ENCODE peak calls at places on chromosomes 1 and 21, in eight cellular contexts. H is neural crest cell; T is CD4-positive, alpha-beta T cell; G is Panc1; X is heart right ventricle; P is HFF-Myc; E is endodermal cell; U is fibroblast of the aortic adventitia. W is an unnamed sample.

GRCh38 chr1:27635410-27636142 is 591 bp upstream of the FGR start:
- DNase-seq in X (no peak), U (no peak), P (no peak), T (no peak), G (no peak), E (peak), H (no peak), W (no peak)

GRCh38 chr1:54982739-54983138 is 2.3 kb downstream of the TMEM61 start:
- DNase-seq in X (no peak), H (no peak), T (no peak), E (peak), P (no peak), U (no peak), G (no peak), W (no peak)

GRCh38 chr1:155929057-155929456 is 5.2 kb downstream of the KHDC4 start:
- DNase-seq in H (no peak), U (peak), E (no peak), T (no peak), G (no peak), P (no peak), X (no peak), W (no peak)

GRCh38 chr1:232626452-232626851 is 3.5 kb downstream of the SIPA1L2 start:
- DNase-seq in U (peak), X (no peak), T (no peak), P (no peak), E (no peak), G (no peak), H (no peak), W (no peak)

GRCh38 chr1:6653651-6654290 is 29.1 kb downstream of the THAP3 start:
- DNase-seq in G (no peak), H (no peak), T (no peak), P (no peak), E (no peak), X (no peak), U (no peak), W (no peak)

GRCh38 chr1:72568113-72568512 is 285.8 kb upstream of the NEGR1 start:
- DNase-seq in H (no peak), T (no peak), U (no peak), E (no peak), G (no peak), X (no peak), P (no peak), W (no peak)

GRCh38 chr1:23184203-23184602 is 15.5 kb upstream of the LUZP1 start:
- DNase-seq in H (no peak), P (no peak), G (no peak), E (no peak), U (no peak), X (no peak), T (no peak), W (no peak)

GRCh38 chr1:227317541-227318002 is 720 bp downstream of the CDC42BPA start:
- DNase-seq in E (peak), T (no peak), G (no peak), H (peak), P (no peak), U (peak), X (peak), W (peak)

GRCh38 chr1:18530567-18531502 is 50.1 kb downstream of the KLHDC7A start:
- DNase-seq in T (no peak), E (peak), U (no peak), P (no peak), G (peak), H (no peak), X (no peak), W (no peak)

GRCh38 chr1:61119085-61119484 is 36.7 kb downstream of the NFIA start:
- DNase-seq in U (no peak), P (no peak), G (no peak), X (no peak), T (no peak), E (no peak), H (no peak), W (no peak)

DNA sequence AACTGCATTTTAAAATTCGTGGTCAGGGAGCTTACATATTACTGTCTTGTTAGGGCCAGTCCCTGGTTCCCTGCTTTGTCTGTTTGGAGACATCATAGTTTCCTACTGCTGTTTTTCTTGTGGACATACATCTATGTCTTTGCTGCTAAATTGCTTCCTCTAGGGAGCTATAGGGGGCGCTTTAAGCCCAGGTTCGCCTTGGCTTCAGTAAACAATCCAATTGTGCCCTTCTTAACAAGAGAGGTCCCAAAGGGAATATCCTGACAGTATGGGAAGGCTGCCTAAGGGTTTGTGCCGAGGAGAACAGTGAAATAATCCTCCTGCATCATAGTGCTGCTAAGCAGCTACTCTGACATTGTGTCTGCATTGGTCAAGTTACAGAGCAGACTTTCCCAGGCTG is 112.5 kb downstream of the USH2A start:
- DNase-seq in H (peak), X (peak), P (peak), U (peak), T (no peak), E (peak), G (no peak), W (peak)
- TF ChIP-seq CTCF in H (peak), X (peak), P (peak), U (peak), T (no peak), E (peak), G (peak), W (peak)

GRCh38 chr1:101820080-101820479 is 176.6 kb downstream of the OLFM3 start:
- DNase-seq in X (peak), U (peak), E (peak), T (no peak), G (no peak), P (no peak), H (no peak), W (no peak)
- TF ChIP-seq CTCF in X (peak), U (peak), E (peak), T (no peak), G (peak), P (no peak), H (peak), W (peak)

DNA sequence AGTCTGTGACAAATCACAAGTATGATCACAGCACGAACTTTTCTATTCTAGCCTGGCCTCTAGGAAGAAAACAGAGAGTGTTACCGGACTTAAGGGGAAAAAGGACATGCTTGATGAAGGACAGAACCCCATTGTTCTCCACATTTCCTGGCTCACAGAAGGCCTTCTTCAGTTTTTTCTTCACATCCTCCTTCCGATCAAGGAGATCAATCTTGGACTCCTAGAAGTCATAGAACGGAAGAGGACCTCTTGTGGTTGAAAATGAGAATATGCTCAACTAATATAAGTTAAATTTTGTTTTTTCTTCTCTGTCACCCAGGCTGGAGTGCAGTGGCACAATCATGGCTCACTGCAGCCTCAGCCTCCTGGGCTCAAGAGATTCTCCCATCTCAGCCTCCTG is 30.3 kb downstream of the YARS1 start:
- DNase-seq in T (no peak), P (no peak), E (no peak), G (no peak), H (no peak), U (peak), X (no peak), W (no peak)
- TF ChIP-seq CTCF in T (no peak), P (no peak), E (peak), G (no peak), H (peak), U (peak), X (peak), W (peak)

DNA sequence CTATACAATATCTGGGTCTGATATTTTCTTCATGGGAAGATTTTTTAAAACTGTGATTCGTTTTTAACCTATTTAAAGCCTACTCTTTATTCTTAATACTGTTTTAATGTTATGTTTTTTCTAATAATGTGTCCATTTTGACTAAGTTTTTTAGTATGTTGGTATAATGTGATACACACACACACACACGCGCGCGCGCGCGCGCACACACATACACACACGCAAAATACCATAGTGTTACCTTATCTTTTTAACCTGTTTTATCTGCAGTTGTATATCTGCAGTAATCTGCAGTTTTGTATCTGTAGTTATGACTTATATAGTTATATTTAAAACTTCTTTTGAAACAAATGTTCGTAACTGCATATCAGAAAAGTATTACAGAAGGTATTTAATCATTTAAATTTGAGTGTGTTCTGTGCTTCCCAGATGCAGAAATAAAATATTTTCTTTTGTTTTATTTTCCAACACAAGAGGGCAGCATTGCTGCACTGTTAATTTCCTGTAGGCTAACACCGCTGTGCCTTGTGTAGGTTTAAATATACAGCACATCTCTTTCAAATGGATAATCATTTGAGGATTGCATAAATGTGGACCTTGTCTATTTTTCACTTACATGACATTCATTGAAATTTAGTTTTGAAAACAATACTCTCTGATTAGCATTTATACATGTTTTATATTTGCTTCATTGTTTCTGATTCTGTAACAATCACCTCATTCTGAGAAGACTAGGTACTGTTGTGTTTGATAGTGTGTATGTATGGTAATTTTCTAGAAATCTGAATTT is 166.1 kb downstream of the PDE4B start:
- DNase-seq in X (no peak), U (peak), P (peak), E (no peak), H (peak), T (no peak), G (peak), W (peak)
- TF ChIP-seq CTCF in X (peak), U (peak), P (peak), E (peak), H (peak), T (peak), G (peak), W (peak)

GRCh38 chr1:201941420-201942128 is 4.8 kb downstream of the LMOD1 start:
- DNase-seq in E (peak), X (no peak), U (no peak), H (peak), P (no peak), T (no peak), G (no peak), W (peak)
- TF ChIP-seq CTCF in E (peak), X (no peak), U (no peak), H (no peak), P (no peak), T (no peak), G (no peak), W (no peak)

GRCh38 chr21:44067011-44067839 is 40.0 kb upstream of the PWP2 start:
- DNase-seq in T (no peak), X (no peak), E (no peak), H (no peak), G (no peak), U (no peak), P (no peak), W (no peak)
- TF ChIP-seq CTCF in T (no peak), X (no peak), E (no peak), H (no peak), G (no peak), U (no peak), P (no peak), W (no peak)

GRCh38 chr1:37432636-37433035 is 41.7 kb upstream of the ZC3H12A start:
- DNase-seq in U (no peak), X (no peak), T (no peak), E (no peak), P (no peak), H (no peak), G (no peak), W (no peak)

GRCh38 chr1:37433171-37433570 is 41.2 kb upstream of the ZC3H12A start:
- DNase-seq in P (no peak), X (no peak), T (no peak), G (no peak), U (no peak), H (no peak), E (no peak), W (no peak)

GRCh38 chr1:37438037-37438970 is 36.1 kb upstream of the ZC3H12A start:
- DNase-seq in E (no peak), H (no peak), U (no peak), X (no peak), P (no peak), T (no peak), G (no peak), W (no peak)

GRCh38 chr1:37437058-37437457 is 37.3 kb upstream of the ZC3H12A start:
- DNase-seq in X (no peak), P (no peak), H (no peak), U (no peak), T (no peak), E (no peak), G (no peak), W (no peak)

DNA sequence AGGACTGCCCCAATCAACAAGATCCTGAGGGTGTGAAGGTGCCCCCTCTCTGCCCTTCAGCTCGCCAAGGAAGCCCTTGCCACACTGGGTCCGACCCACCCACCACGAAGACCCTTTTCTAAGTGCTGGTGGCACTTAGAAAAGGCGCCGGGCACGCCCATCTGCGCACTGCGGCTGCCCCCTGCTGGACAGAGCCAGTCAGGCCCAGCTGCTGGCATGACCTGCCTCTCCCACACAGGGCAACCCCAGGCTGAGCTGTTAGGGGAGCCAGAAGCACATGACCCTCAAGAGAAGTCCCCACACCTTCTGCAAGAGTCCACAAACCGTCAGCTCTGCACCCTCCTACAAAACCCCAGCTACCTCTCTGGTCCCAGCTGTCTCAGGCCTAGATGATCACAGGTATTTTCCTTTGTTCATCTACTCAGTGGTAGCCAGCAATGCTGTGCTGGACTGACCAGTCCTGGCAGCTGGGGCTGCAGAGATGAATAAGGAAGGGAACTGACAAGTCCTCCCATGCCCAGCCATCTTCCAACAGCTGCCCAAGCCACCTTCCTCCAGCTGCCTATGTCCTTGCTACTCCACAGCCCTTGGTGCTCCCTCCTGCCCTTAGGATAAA is 40.0 kb upstream of the ZC3H12A start:
- DNase-seq in G (peak), P (no peak), T (peak), E (peak), X (peak), H (peak), U (peak), W (peak)
- TF ChIP-seq CTCF in G (peak), P (peak), T (peak), E (peak), X (peak), H (peak), U (peak), W (peak)

GRCh38 chr1:70112838-70113237 is 92.5 kb downstream of the LRRC40 start:
- DNase-seq in P (no peak), X (no peak), G (no peak), T (no peak), U (no peak), H (no peak), E (peak), W (no peak)
- TF ChIP-seq CTCF in P (peak), X (no peak), G (peak), T (no peak), U (no peak), H (no peak), E (peak), W (no peak)

GRCh38 chr1:93798301-93798700 is 80.7 kb downstream of the DNTTIP2 start:
- DNase-seq in E (peak), X (no peak), P (peak), T (no peak), G (no peak), H (no peak), U (peak), W (no peak)
- TF ChIP-seq CTCF in E (no peak), X (no peak), P (no peak), T (no peak), G (no peak), H (no peak), U (no peak), W (no peak)

DNA sequence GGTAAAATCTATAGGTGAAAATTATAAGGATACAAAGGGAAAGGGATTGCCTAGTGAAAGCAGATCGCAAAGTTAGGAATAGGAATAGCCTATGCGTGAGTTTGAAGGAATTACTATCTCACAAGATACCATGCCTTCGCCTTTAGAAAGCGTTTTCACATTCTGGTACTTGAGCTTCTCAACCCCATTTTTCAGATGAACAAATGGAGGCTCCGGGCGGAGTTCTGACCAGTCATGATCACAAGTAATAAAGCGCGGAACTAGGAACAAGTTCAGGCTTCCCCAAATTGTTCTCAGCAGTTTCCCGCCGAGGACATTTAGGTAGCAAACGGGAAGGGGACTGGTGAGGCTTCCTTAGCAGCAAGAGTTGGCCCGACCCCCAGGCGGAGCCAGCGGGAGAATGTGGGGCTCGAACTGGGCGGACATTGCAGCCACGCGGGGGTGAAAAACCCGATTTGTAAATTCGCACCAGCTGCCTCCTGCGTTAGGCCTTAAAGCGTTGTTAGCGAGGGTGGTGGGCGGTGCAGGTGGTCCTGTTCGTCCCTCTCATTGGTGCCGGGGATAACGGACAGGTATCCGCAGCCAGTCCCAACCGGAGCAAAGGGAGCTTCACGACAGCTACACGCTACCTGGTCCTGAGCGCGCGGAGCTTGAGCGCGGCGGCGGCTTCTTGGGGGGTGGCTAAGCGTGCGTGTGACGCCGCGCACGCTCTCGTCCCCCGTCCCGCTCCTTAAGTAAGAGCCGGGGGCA is 15.4 kb downstream of the SEMA6C start:
- DNase-seq in H (peak), X (peak), P (peak), T (peak), E (peak), G (no peak), U (peak), W (peak)
- TF ChIP-seq CTCF in H (no peak), X (peak), P (no peak), T (no peak), E (no peak), G (no peak), U (no peak), W (no peak)

W was measured in nephron progenitor cell.